ENCODE peak calls at places on chromosomes 12 and 14, in seven cellular contexts. One of them, this sample, is unnamed.

GRCh38 chr12:51593539-51593938 is 2.5 kb downstream of the SCN8A start:
- DNase-seq in left cardiac atrium: peak; percentile 26
- DNase-seq in pons: no peak
- DNase-seq in BE2C: no peak
- DNase-seq in HS-5: no peak
- DNase-seq in non-pigmented ciliary epithelial cell: no peak
- DNase-seq in iPS DF 6.9: no peak
- DNase-seq in this sample: peak; percentile 47

GRCh38 chr14:82766128-82766527 is 1232.5 kb upstream of the SEL1L start:
- DNase-seq in left cardiac atrium: no peak
- DNase-seq in pons: no peak
- DNase-seq in BE2C: no peak
- DNase-seq in HS-5: no peak
- DNase-seq in non-pigmented ciliary epithelial cell: no peak
- DNase-seq in iPS DF 6.9: no peak
- DNase-seq in this sample: no peak

GRCh38 chr12:61487728-61488127 is 772.5 kb upstream of the USP15 start:
- DNase-seq in left cardiac atrium: no peak
- DNase-seq in pons: no peak
- DNase-seq in BE2C: no peak
- DNase-seq in HS-5: no peak
- DNase-seq in non-pigmented ciliary epithelial cell: no peak
- DNase-seq in iPS DF 6.9: no peak
- DNase-seq in this sample: no peak

GRCh38 chr12:118650586-118650960 is 274.2 kb downstream of the SUDS3 start:
- DNase-seq in left cardiac atrium: no peak
- DNase-seq in pons: no peak
- DNase-seq in BE2C: no peak
- DNase-seq in HS-5: no peak
- DNase-seq in non-pigmented ciliary epithelial cell: no peak
- DNase-seq in iPS DF 6.9: no peak
- DNase-seq in this sample: no peak

GRCh38 chr12:125160556-125160955 is 95.3 kb downstream of the AACS start:
- DNase-seq in left cardiac atrium: no peak
- DNase-seq in pons: no peak
- DNase-seq in BE2C: no peak
- DNase-seq in HS-5: no peak
- DNase-seq in non-pigmented ciliary epithelial cell: no peak
- DNase-seq in iPS DF 6.9: no peak
- DNase-seq in this sample: no peak

GRCh38 chr14:91899213-91899612 is 31.9 kb upstream of the TC2N start:
- DNase-seq in left cardiac atrium: no peak
- DNase-seq in pons: no peak
- DNase-seq in BE2C: no peak
- DNase-seq in HS-5: no peak
- DNase-seq in non-pigmented ciliary epithelial cell: no peak
- DNase-seq in iPS DF 6.9: no peak
- DNase-seq in this sample: peak; percentile 68

GRCh38 chr12:121295123-121295745 is 1.3 kb downstream of the CAMKK2 start:
- DNase-seq in left cardiac atrium: no peak
- DNase-seq in pons: no peak
- DNase-seq in BE2C: no peak
- DNase-seq in HS-5: no peak
- DNase-seq in non-pigmented ciliary epithelial cell: no peak
- DNase-seq in iPS DF 6.9: no peak
- DNase-seq in this sample: peak; percentile 28

GRCh38 chr12:75447695-75448393 is 32.7 kb upstream of the GLIPR1 start:
- DNase-seq in left cardiac atrium: no peak
- DNase-seq in pons: no peak
- DNase-seq in BE2C: no peak
- DNase-seq in HS-5: no peak
- DNase-seq in non-pigmented ciliary epithelial cell: no peak
- DNase-seq in iPS DF 6.9: no peak
- DNase-seq in this sample: peak; percentile 71

GRCh38 chr14:75636100-75636692 is 24.5 kb downstream of the ERG28 start:
- DNase-seq in left cardiac atrium: no peak
- DNase-seq in pons: peak; percentile 77
- DNase-seq in BE2C: peak; percentile 91
- DNase-seq in HS-5: no peak
- DNase-seq in non-pigmented ciliary epithelial cell: no peak
- DNase-seq in iPS DF 6.9: no peak
- DNase-seq in this sample: no peak

GRCh38 chr12:94235894-94236293 is 87.5 kb downstream of the PLXNC1 start:
- DNase-seq in left cardiac atrium: no peak
- DNase-seq in pons: no peak
- DNase-seq in BE2C: no peak
- DNase-seq in HS-5: no peak
- DNase-seq in non-pigmented ciliary epithelial cell: no peak
- DNase-seq in iPS DF 6.9: no peak
- DNase-seq in this sample: no peak

This sample was measured in PC-3.